ENCODE peak calls at places on chromosomes 11 and 22, in four cellular contexts. One of them, this sample, is unnamed.

GRCh38 chr11:123196060-123196714 is 1.1 kb upstream of the CLMP start:
- DNase-seq in activated effector memory CD4-positive, alpha-beta T cell treated with anti-CD3 and anti-CD28 coated beads, Interleukin-2, amount 50 U/mL, for 16 hours: no peak
- DNase-seq in stimulated activated CD4-positive, alpha-beta T cell treated with anti-CD3 and anti-CD28 coated beads, Interleukin-15, amount 100 ng/mL, for 48 hours: no peak
- DNase-seq in psoas muscle: no peak
- DNase-seq in this sample: no peak

GRCh38 chr11:129242855-129243254 is 50.7 kb upstream of the ARHGAP32 start:
- DNase-seq in activated effector memory CD4-positive, alpha-beta T cell treated with anti-CD3 and anti-CD28 coated beads, Interleukin-2, amount 50 U/mL, for 16 hours: no peak
- DNase-seq in stimulated activated CD4-positive, alpha-beta T cell treated with anti-CD3 and anti-CD28 coated beads, Interleukin-15, amount 100 ng/mL, for 48 hours: no peak
- DNase-seq in psoas muscle: no peak
- DNase-seq in this sample: no peak

GRCh38 chr11:12719221-12719620 is 45.0 kb downstream of the TEAD1 start:
- DNase-seq in activated effector memory CD4-positive, alpha-beta T cell treated with anti-CD3 and anti-CD28 coated beads, Interleukin-2, amount 50 U/mL, for 16 hours: no peak
- DNase-seq in stimulated activated CD4-positive, alpha-beta T cell treated with anti-CD3 and anti-CD28 coated beads, Interleukin-15, amount 100 ng/mL, for 48 hours: no peak
- DNase-seq in psoas muscle: no peak
- DNase-seq in this sample: no peak

GRCh38 chr22:27875951-27876350 is 43.1 kb downstream of the PITPNB start:
- DNase-seq in activated effector memory CD4-positive, alpha-beta T cell treated with anti-CD3 and anti-CD28 coated beads, Interleukin-2, amount 50 U/mL, for 16 hours: no peak
- DNase-seq in stimulated activated CD4-positive, alpha-beta T cell treated with anti-CD3 and anti-CD28 coated beads, Interleukin-15, amount 100 ng/mL, for 48 hours: no peak
- DNase-seq in psoas muscle: no peak
- DNase-seq in this sample: no peak

GRCh38 chr11:66388746-66389386 is 17.3 kb upstream of the SLC29A2 start:
- DNase-seq in activated effector memory CD4-positive, alpha-beta T cell treated with anti-CD3 and anti-CD28 coated beads, Interleukin-2, amount 50 U/mL, for 16 hours: peak; percentile 85
- DNase-seq in stimulated activated CD4-positive, alpha-beta T cell treated with anti-CD3 and anti-CD28 coated beads, Interleukin-15, amount 100 ng/mL, for 48 hours: peak; percentile 59
- DNase-seq in psoas muscle: peak; percentile 61
- DNase-seq in this sample: no peak

GRCh38 chr11:70027451-70027850 is 50.7 kb upstream of the ANO1 start:
- DNase-seq in activated effector memory CD4-positive, alpha-beta T cell treated with anti-CD3 and anti-CD28 coated beads, Interleukin-2, amount 50 U/mL, for 16 hours: no peak
- DNase-seq in stimulated activated CD4-positive, alpha-beta T cell treated with anti-CD3 and anti-CD28 coated beads, Interleukin-15, amount 100 ng/mL, for 48 hours: no peak
- DNase-seq in psoas muscle: no peak
- DNase-seq in this sample: no peak

GRCh38 chr11:10526974-10527918 is 13.7 kb downstream of the RNF141 start:
- DNase-seq in activated effector memory CD4-positive, alpha-beta T cell treated with anti-CD3 and anti-CD28 coated beads, Interleukin-2, amount 50 U/mL, for 16 hours: no peak
- DNase-seq in stimulated activated CD4-positive, alpha-beta T cell treated with anti-CD3 and anti-CD28 coated beads, Interleukin-15, amount 100 ng/mL, for 48 hours: no peak
- DNase-seq in psoas muscle: no peak
- DNase-seq in this sample: no peak

GRCh38 chr22:33853200-33854097 is 66.8 kb downstream of the LARGE1 start:
- DNase-seq in activated effector memory CD4-positive, alpha-beta T cell treated with anti-CD3 and anti-CD28 coated beads, Interleukin-2, amount 50 U/mL, for 16 hours: no peak
- DNase-seq in stimulated activated CD4-positive, alpha-beta T cell treated with anti-CD3 and anti-CD28 coated beads, Interleukin-15, amount 100 ng/mL, for 48 hours: no peak
- DNase-seq in psoas muscle: peak; percentile 70
- DNase-seq in this sample: peak; percentile 12

GRCh38 chr11:70702040-70702648 is 303.8 kb downstream of the CTTN start:
- DNase-seq in activated effector memory CD4-positive, alpha-beta T cell treated with anti-CD3 and anti-CD28 coated beads, Interleukin-2, amount 50 U/mL, for 16 hours: no peak
- DNase-seq in stimulated activated CD4-positive, alpha-beta T cell treated with anti-CD3 and anti-CD28 coated beads, Interleukin-15, amount 100 ng/mL, for 48 hours: no peak
- DNase-seq in psoas muscle: no peak
- DNase-seq in this sample: no peak

GRCh38 chr22:46043816-46044717 is 67.1 kb upstream of the WNT7B start:
- DNase-seq in activated effector memory CD4-positive, alpha-beta T cell treated with anti-CD3 and anti-CD28 coated beads, Interleukin-2, amount 50 U/mL, for 16 hours: no peak
- DNase-seq in stimulated activated CD4-positive, alpha-beta T cell treated with anti-CD3 and anti-CD28 coated beads, Interleukin-15, amount 100 ng/mL, for 48 hours: no peak
- DNase-seq in psoas muscle: no peak
- DNase-seq in this sample: no peak

GRCh38 chr22:27676545-27677188 is 124.9 kb downstream of the MN1 start:
- DNase-seq in activated effector memory CD4-positive, alpha-beta T cell treated with anti-CD3 and anti-CD28 coated beads, Interleukin-2, amount 50 U/mL, for 16 hours: no peak
- DNase-seq in stimulated activated CD4-positive, alpha-beta T cell treated with anti-CD3 and anti-CD28 coated beads, Interleukin-15, amount 100 ng/mL, for 48 hours: no peak
- DNase-seq in psoas muscle: no peak
- DNase-seq in this sample: no peak

GRCh38 chr11:15280393-15280792 is 165.7 kb downstream of the INSC start:
- DNase-seq in activated effector memory CD4-positive, alpha-beta T cell treated with anti-CD3 and anti-CD28 coated beads, Interleukin-2, amount 50 U/mL, for 16 hours: no peak
- DNase-seq in stimulated activated CD4-positive, alpha-beta T cell treated with anti-CD3 and anti-CD28 coated beads, Interleukin-15, amount 100 ng/mL, for 48 hours: no peak
- DNase-seq in psoas muscle: no peak
- DNase-seq in this sample: no peak

GRCh38 chr11:57422669-57423068 is 4.3 kb downstream of the SLC43A3 start:
- DNase-seq in activated effector memory CD4-positive, alpha-beta T cell treated with anti-CD3 and anti-CD28 coated beads, Interleukin-2, amount 50 U/mL, for 16 hours: no peak
- DNase-seq in stimulated activated CD4-positive, alpha-beta T cell treated with anti-CD3 and anti-CD28 coated beads, Interleukin-15, amount 100 ng/mL, for 48 hours: no peak
- DNase-seq in psoas muscle: no peak
- DNase-seq in this sample: no peak

GRCh38 chr11:93517611-93518010 is 25.6 kb downstream of the SMCO4 start:
- DNase-seq in activated effector memory CD4-positive, alpha-beta T cell treated with anti-CD3 and anti-CD28 coated beads, Interleukin-2, amount 50 U/mL, for 16 hours: no peak
- DNase-seq in stimulated activated CD4-positive, alpha-beta T cell treated with anti-CD3 and anti-CD28 coated beads, Interleukin-15, amount 100 ng/mL, for 48 hours: no peak
- DNase-seq in psoas muscle: no peak
- DNase-seq in this sample: no peak

GRCh38 chr11:118988280-118988679 is 9.7 kb upstream of the CENATAC start:
- DNase-seq in activated effector memory CD4-positive, alpha-beta T cell treated with anti-CD3 and anti-CD28 coated beads, Interleukin-2, amount 50 U/mL, for 16 hours: no peak
- DNase-seq in stimulated activated CD4-positive, alpha-beta T cell treated with anti-CD3 and anti-CD28 coated beads, Interleukin-15, amount 100 ng/mL, for 48 hours: no peak
- DNase-seq in psoas muscle: no peak
- DNase-seq in this sample: no peak

GRCh38 chr22:37281646-37282384 is 493 bp upstream of the CYTH4 start:
- DNase-seq in activated effector memory CD4-positive, alpha-beta T cell treated with anti-CD3 and anti-CD28 coated beads, Interleukin-2, amount 50 U/mL, for 16 hours: no peak
- DNase-seq in stimulated activated CD4-positive, alpha-beta T cell treated with anti-CD3 and anti-CD28 coated beads, Interleukin-15, amount 100 ng/mL, for 48 hours: peak; percentile 19
- DNase-seq in psoas muscle: no peak
- DNase-seq in this sample: no peak

GRCh38 chr11:132744771-132745170 is 787.5 kb downstream of the OPCML start:
- DNase-seq in activated effector memory CD4-positive, alpha-beta T cell treated with anti-CD3 and anti-CD28 coated beads, Interleukin-2, amount 50 U/mL, for 16 hours: no peak
- DNase-seq in stimulated activated CD4-positive, alpha-beta T cell treated with anti-CD3 and anti-CD28 coated beads, Interleukin-15, amount 100 ng/mL, for 48 hours: no peak
- DNase-seq in psoas muscle: no peak
- DNase-seq in this sample: no peak

GRCh38 chr11:85718991-85719807 is 33.2 kb upstream of the CCDC89 start:
- DNase-seq in activated effector memory CD4-positive, alpha-beta T cell treated with anti-CD3 and anti-CD28 coated beads, Interleukin-2, amount 50 U/mL, for 16 hours: no peak
- DNase-seq in stimulated activated CD4-positive, alpha-beta T cell treated with anti-CD3 and anti-CD28 coated beads, Interleukin-15, amount 100 ng/mL, for 48 hours: no peak
- DNase-seq in psoas muscle: peak; percentile 51
- DNase-seq in this sample: peak; percentile 16

GRCh38 chr11:128472128-128473110 is 114.9 kb downstream of the ETS1 start:
- DNase-seq in activated effector memory CD4-positive, alpha-beta T cell treated with anti-CD3 and anti-CD28 coated beads, Interleukin-2, amount 50 U/mL, for 16 hours: peak; percentile 85
- DNase-seq in stimulated activated CD4-positive, alpha-beta T cell treated with anti-CD3 and anti-CD28 coated beads, Interleukin-15, amount 100 ng/mL, for 48 hours: no peak
- DNase-seq in psoas muscle: no peak
- DNase-seq in this sample: no peak